ENCODE peak calls at places on chromosomes 16 and 17, in eight cellular contexts. One of them, this sample, is unnamed.

GRCh38 chr17:78159575-78160158 is 8.7 kb upstream of the SYNGR2 start:
- DNase-seq in HL-60: peak; percentile 69
- DNase-seq in GM23338: no peak
- DNase-seq in endothelial cell of umbilical vein: no peak
- DNase-seq in esophagus muscularis mucosa: no peak
- DNase-seq in stomach: no peak
- DNase-seq in prostate gland: peak; percentile 68
- DNase-seq in transverse colon: no peak
- DNase-seq in this sample: no peak

GRCh38 chr16:87350681-87351319 is 32.8 kb downstream of the FBXO31 start:
- DNase-seq in HL-60: no peak
- DNase-seq in GM23338: no peak
- DNase-seq in endothelial cell of umbilical vein: no peak
- DNase-seq in esophagus muscularis mucosa: no peak
- DNase-seq in stomach: no peak
- DNase-seq in prostate gland: no peak
- DNase-seq in transverse colon: no peak
- DNase-seq in this sample: no peak

GRCh38 chr17:75352079-75352569 is 53.4 kb downstream of the GRB2 start:
- DNase-seq in HL-60: no peak
- DNase-seq in GM23338: peak; percentile 78
- DNase-seq in endothelial cell of umbilical vein: no peak
- DNase-seq in esophagus muscularis mucosa: no peak
- DNase-seq in stomach: peak; percentile 52
- DNase-seq in prostate gland: peak; percentile 30
- DNase-seq in transverse colon: no peak
- DNase-seq in this sample: no peak

GRCh38 chr16:64250866-64251265 is 871.0 kb downstream of the CDH11 start:
- DNase-seq in HL-60: no peak
- DNase-seq in GM23338: no peak
- DNase-seq in endothelial cell of umbilical vein: peak; percentile 10
- DNase-seq in esophagus muscularis mucosa: no peak
- DNase-seq in stomach: no peak
- DNase-seq in prostate gland: no peak
- DNase-seq in transverse colon: no peak
- DNase-seq in this sample: no peak

GRCh38 chr17:29039764-29040598 is 3.0 kb upstream of the PIPOX start:
- DNase-seq in HL-60: no peak
- DNase-seq in GM23338: no peak
- DNase-seq in endothelial cell of umbilical vein: no peak
- DNase-seq in esophagus muscularis mucosa: no peak
- DNase-seq in stomach: no peak
- DNase-seq in prostate gland: peak; percentile 28
- DNase-seq in transverse colon: no peak
- DNase-seq in this sample: no peak

GRCh38 chr16:1357906-1358566 is 6.3 kb downstream of the GNPTG start:
- DNase-seq in HL-60: no peak
- DNase-seq in GM23338: no peak
- DNase-seq in endothelial cell of umbilical vein: no peak
- DNase-seq in esophagus muscularis mucosa: no peak
- DNase-seq in stomach: no peak
- DNase-seq in prostate gland: no peak
- DNase-seq in transverse colon: no peak
- DNase-seq in this sample: no peak

GRCh38 chr17:79831367-79832210 is 7.7 kb downstream of the CBX4 start:
- DNase-seq in HL-60: no peak
- DNase-seq in GM23338: peak; percentile 73
- DNase-seq in endothelial cell of umbilical vein: no peak
- DNase-seq in esophagus muscularis mucosa: no peak
- DNase-seq in stomach: peak; percentile 91
- DNase-seq in prostate gland: peak; percentile 73
- DNase-seq in transverse colon: no peak
- DNase-seq in this sample: peak; percentile 82

GRCh38 chr17:65198653-65199382 is 61.6 kb downstream of the RGS9 start:
- DNase-seq in HL-60: peak; percentile 32
- DNase-seq in GM23338: peak; percentile 78
- DNase-seq in endothelial cell of umbilical vein: peak; percentile 67
- DNase-seq in esophagus muscularis mucosa: no peak
- DNase-seq in stomach: no peak
- DNase-seq in prostate gland: peak; percentile 6
- DNase-seq in transverse colon: no peak
- DNase-seq in this sample: no peak

GRCh38 chr17:72512649-72513556 is 392.1 kb downstream of the SOX9 start:
- DNase-seq in HL-60: no peak
- DNase-seq in GM23338: no peak
- DNase-seq in endothelial cell of umbilical vein: no peak
- DNase-seq in esophagus muscularis mucosa: no peak
- DNase-seq in stomach: no peak
- DNase-seq in prostate gland: no peak
- DNase-seq in transverse colon: no peak
- DNase-seq in this sample: no peak

GRCh38 chr17:75345514-75346167 is 56.4 kb upstream of the SLC25A19 start:
- DNase-seq in HL-60: peak; percentile 43
- DNase-seq in GM23338: peak; percentile 71
- DNase-seq in endothelial cell of umbilical vein: no peak
- DNase-seq in esophagus muscularis mucosa: no peak
- DNase-seq in stomach: no peak
- DNase-seq in prostate gland: no peak
- DNase-seq in transverse colon: peak; percentile 37
- DNase-seq in this sample: no peak

GRCh38 chr17:2837147-2837561 is 40.9 kb downstream of the RAP1GAP2 start:
- DNase-seq in HL-60: no peak
- DNase-seq in GM23338: peak; percentile 40
- DNase-seq in endothelial cell of umbilical vein: no peak
- DNase-seq in esophagus muscularis mucosa: no peak
- DNase-seq in stomach: no peak
- DNase-seq in prostate gland: no peak
- DNase-seq in transverse colon: no peak
- DNase-seq in this sample: no peak

GRCh38 chr16:14151256-14152030 is 80.3 kb downstream of the MRTFB start:
- DNase-seq in HL-60: no peak
- DNase-seq in GM23338: no peak
- DNase-seq in endothelial cell of umbilical vein: no peak
- DNase-seq in esophagus muscularis mucosa: no peak
- DNase-seq in stomach: no peak
- DNase-seq in prostate gland: peak; percentile 11
- DNase-seq in transverse colon: no peak
- DNase-seq in this sample: no peak

GRCh38 chr17:70906808-70907207 is 737.5 kb downstream of the KCNJ2 start:
- DNase-seq in HL-60: no peak
- DNase-seq in GM23338: peak; percentile 12
- DNase-seq in endothelial cell of umbilical vein: no peak
- DNase-seq in esophagus muscularis mucosa: no peak
- DNase-seq in stomach: no peak
- DNase-seq in prostate gland: no peak
- DNase-seq in transverse colon: no peak
- DNase-seq in this sample: no peak

GRCh38 chr17:81520021-81520894 is 7.7 kb upstream of the ACTG1 start:
- DNase-seq in HL-60: no peak
- DNase-seq in GM23338: no peak
- DNase-seq in endothelial cell of umbilical vein: no peak
- DNase-seq in esophagus muscularis mucosa: no peak
- DNase-seq in stomach: no peak
- DNase-seq in prostate gland: no peak
- DNase-seq in transverse colon: no peak
- DNase-seq in this sample: no peak

GRCh38 chr17:81519284-81520020 is 6.9 kb upstream of the ACTG1 start:
- DNase-seq in HL-60: no peak
- DNase-seq in GM23338: peak; percentile 78
- DNase-seq in endothelial cell of umbilical vein: no peak
- DNase-seq in esophagus muscularis mucosa: no peak
- DNase-seq in stomach: peak; percentile 81
- DNase-seq in prostate gland: peak; percentile 60
- DNase-seq in transverse colon: peak; percentile 87
- DNase-seq in this sample: no peak

GRCh38 chr17:81518113-81518784 is 5.7 kb upstream of the ACTG1 start:
- DNase-seq in HL-60: no peak
- DNase-seq in GM23338: peak; percentile 52
- DNase-seq in endothelial cell of umbilical vein: no peak
- DNase-seq in esophagus muscularis mucosa: no peak
- DNase-seq in stomach: no peak
- DNase-seq in prostate gland: no peak
- DNase-seq in transverse colon: peak; percentile 33
- DNase-seq in this sample: no peak

GRCh38 chr17:81517339-81518112 is 4.9 kb upstream of the ACTG1 start:
- DNase-seq in HL-60: no peak
- DNase-seq in GM23338: peak; percentile 64
- DNase-seq in endothelial cell of umbilical vein: no peak
- DNase-seq in esophagus muscularis mucosa: no peak
- DNase-seq in stomach: no peak
- DNase-seq in prostate gland: no peak
- DNase-seq in transverse colon: peak; percentile 67
- DNase-seq in this sample: no peak

DNA sequence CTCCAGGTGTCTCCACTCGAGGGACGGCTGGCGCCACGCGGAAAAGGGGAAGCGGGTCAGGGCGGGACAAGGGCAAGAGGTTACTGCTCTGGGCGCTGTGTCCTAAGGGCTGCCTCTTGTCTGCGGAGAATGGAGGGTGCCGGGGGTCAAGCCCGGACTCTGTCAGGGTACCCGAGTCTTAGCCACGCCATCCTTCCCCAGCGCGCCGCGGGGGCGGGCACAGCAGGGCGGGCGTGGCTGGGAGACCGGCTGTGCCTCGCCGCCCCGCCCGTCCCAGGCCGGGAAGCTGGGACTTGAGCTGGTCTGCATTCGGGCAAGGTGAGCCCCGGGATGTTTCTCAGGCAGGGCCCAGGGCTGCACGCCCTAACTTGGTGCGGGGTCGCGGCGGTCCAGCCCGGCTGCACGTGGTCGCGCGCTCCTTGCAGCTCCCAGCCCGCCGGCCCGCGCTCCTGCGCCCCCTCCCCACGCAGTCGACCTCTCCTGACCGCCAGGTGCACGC is 6.2 kb upstream of the ACTG1 start:
- DNase-seq in HL-60: no peak
- DNase-seq in GM23338: peak; percentile 61
- DNase-seq in endothelial cell of umbilical vein: no peak
- DNase-seq in esophagus muscularis mucosa: no peak
- DNase-seq in stomach: peak; percentile 70
- DNase-seq in prostate gland: no peak
- DNase-seq in transverse colon: peak; percentile 78
- DNase-seq in this sample: no peak
- TF ChIP-seq POLR2AphosphoS5 in HL-60: no peak
- TF ChIP-seq POLR2AphosphoS5 in GM23338: no peak
- TF ChIP-seq POLR2AphosphoS5 in endothelial cell of umbilical vein: peak; percentile 60
- TF ChIP-seq POLR2AphosphoS5 in esophagus muscularis mucosa: no peak
- TF ChIP-seq POLR2AphosphoS5 in stomach: peak; percentile 20
- TF ChIP-seq POLR2AphosphoS5 in prostate gland: no peak
- TF ChIP-seq POLR2AphosphoS5 in transverse colon: peak; percentile 24
- TF ChIP-seq POLR2AphosphoS5 in this sample: no peak

GRCh38 chr16:52076332-52077115 is 470.4 kb downstream of the TOX3 start:
- DNase-seq in HL-60: no peak
- DNase-seq in GM23338: no peak
- DNase-seq in endothelial cell of umbilical vein: no peak
- DNase-seq in esophagus muscularis mucosa: no peak
- DNase-seq in stomach: no peak
- DNase-seq in prostate gland: no peak
- DNase-seq in transverse colon: no peak
- DNase-seq in this sample: no peak
- TF ChIP-seq CTCF in HL-60: no peak
- TF ChIP-seq CTCF in GM23338: no peak
- TF ChIP-seq CTCF in endothelial cell of umbilical vein: no peak
- TF ChIP-seq CTCF in esophagus muscularis mucosa: no peak
- TF ChIP-seq CTCF in stomach: no peak
- TF ChIP-seq CTCF in prostate gland: no peak
- TF ChIP-seq CTCF in transverse colon: no peak
- TF ChIP-seq CTCF in this sample: no peak

GRCh38 chr17:81241648-81242420 is 2.7 kb downstream of the NDUFAF8 start:
- DNase-seq in HL-60: peak; percentile 43
- DNase-seq in GM23338: peak; percentile 85
- DNase-seq in endothelial cell of umbilical vein: peak; percentile 49
- DNase-seq in esophagus muscularis mucosa: no peak
- DNase-seq in stomach: peak; percentile 64
- DNase-seq in prostate gland: peak; percentile 33
- DNase-seq in transverse colon: peak; percentile 51
- DNase-seq in this sample: peak; percentile 55

GRCh38 chr17:81243333-81243664 is 4.2 kb downstream of the NDUFAF8 start:
- DNase-seq in HL-60: no peak
- DNase-seq in GM23338: no peak
- DNase-seq in endothelial cell of umbilical vein: no peak
- DNase-seq in esophagus muscularis mucosa: no peak
- DNase-seq in stomach: no peak
- DNase-seq in prostate gland: no peak
- DNase-seq in transverse colon: no peak
- DNase-seq in this sample: no peak

GRCh38 chr17:81241203-81241602 is 2.1 kb downstream of the NDUFAF8 start:
- DNase-seq in HL-60: no peak
- DNase-seq in GM23338: no peak
- DNase-seq in endothelial cell of umbilical vein: no peak
- DNase-seq in esophagus muscularis mucosa: no peak
- DNase-seq in stomach: no peak
- DNase-seq in prostate gland: no peak
- DNase-seq in transverse colon: no peak
- DNase-seq in this sample: no peak

GRCh38 chr17:81244358-81245023 is 5.4 kb downstream of the NDUFAF8 start:
- DNase-seq in HL-60: no peak
- DNase-seq in GM23338: no peak
- DNase-seq in endothelial cell of umbilical vein: no peak
- DNase-seq in esophagus muscularis mucosa: no peak
- DNase-seq in stomach: no peak
- DNase-seq in prostate gland: no peak
- DNase-seq in transverse colon: no peak
- DNase-seq in this sample: no peak

GRCh38 chr17:81242421-81243332 is 3.6 kb downstream of the NDUFAF8 start:
- DNase-seq in HL-60: no peak
- DNase-seq in GM23338: no peak
- DNase-seq in endothelial cell of umbilical vein: no peak
- DNase-seq in esophagus muscularis mucosa: no peak
- DNase-seq in stomach: no peak
- DNase-seq in prostate gland: no peak
- DNase-seq in transverse colon: no peak
- DNase-seq in this sample: no peak
- TF ChIP-seq POLR2AphosphoS5 in HL-60: peak; percentile 50
- TF ChIP-seq POLR2AphosphoS5 in GM23338: peak; percentile 17
- TF ChIP-seq POLR2AphosphoS5 in endothelial cell of umbilical vein: no peak
- TF ChIP-seq POLR2AphosphoS5 in esophagus muscularis mucosa: no peak
- TF ChIP-seq POLR2AphosphoS5 in stomach: no peak
- TF ChIP-seq POLR2AphosphoS5 in prostate gland: no peak
- TF ChIP-seq POLR2AphosphoS5 in transverse colon: no peak
- TF ChIP-seq POLR2AphosphoS5 in this sample: no peak

DNA sequence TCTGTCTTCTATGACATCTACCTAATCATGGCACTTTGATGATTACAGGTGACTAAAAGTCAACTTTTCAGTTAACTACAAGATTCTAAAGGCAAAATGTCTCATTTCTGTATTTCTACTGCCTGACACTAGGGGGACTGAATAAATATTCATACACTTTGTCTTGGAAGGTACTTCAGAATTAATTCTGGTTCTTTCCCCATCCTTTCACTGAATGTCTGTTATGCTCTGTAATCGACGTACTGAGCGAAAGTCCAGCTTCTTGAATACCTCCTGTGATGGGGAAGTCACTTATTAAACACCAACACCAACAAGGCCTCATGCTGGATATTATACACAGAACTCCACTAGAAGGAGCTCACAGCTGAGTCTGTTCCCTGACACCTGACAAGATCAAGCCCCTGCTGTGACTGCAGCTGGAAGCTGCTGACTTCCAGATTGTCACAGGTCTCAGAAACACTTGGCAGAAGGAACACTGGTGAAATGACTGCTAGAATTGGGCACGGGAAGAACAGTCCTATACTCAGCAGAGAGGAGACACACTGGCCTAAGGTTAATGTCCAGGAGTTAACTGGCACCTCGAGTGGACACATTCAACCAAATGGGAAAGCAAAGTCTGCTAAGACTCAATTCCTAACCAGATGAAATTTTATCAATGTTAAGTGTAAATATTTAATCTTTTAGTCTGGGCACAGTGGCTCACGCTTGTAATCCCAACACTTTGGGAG is 31.9 kb downstream of the CMC2 start:
- DNase-seq in HL-60: no peak
- DNase-seq in GM23338: no peak
- DNase-seq in endothelial cell of umbilical vein: peak; percentile 15
- DNase-seq in esophagus muscularis mucosa: no peak
- DNase-seq in stomach: no peak
- DNase-seq in prostate gland: no peak
- DNase-seq in transverse colon: no peak
- DNase-seq in this sample: no peak
- TF ChIP-seq CTCF in HL-60: peak; percentile 25
- TF ChIP-seq CTCF in GM23338: no peak
- TF ChIP-seq CTCF in endothelial cell of umbilical vein: peak; percentile 19
- TF ChIP-seq CTCF in esophagus muscularis mucosa: no peak
- TF ChIP-seq CTCF in stomach: no peak
- TF ChIP-seq CTCF in prostate gland: no peak
- TF ChIP-seq CTCF in transverse colon: no peak
- TF ChIP-seq CTCF in this sample: no peak